ENCODE peak calls at places on chromosomes 3 and 15, in eight cellular contexts. W, R, A, H, C, B, L and M are unnamed samples.
A peak's percentile ranks its signal among the peaks of the same experiment; 100 is the strongest.

GRCh38 chr15:91926871-91927270 is 73.4 kb downstream of the SLCO3A1 start:
- DNase-seq in W (peak; percentile 25), R (no peak), A (no peak), H (no peak), C (no peak), B (no peak), L (no peak), M (no peak)

GRCh38 chr3:65170357-65171090 is 482.7 kb upstream of the ADAMTS9 start:
- DNase-seq in W (peak; percentile 84), R (peak; percentile 85), A (peak; percentile 87), H (peak; percentile 94), C (peak; percentile 92), B (peak; percentile 26), L (peak; percentile 83), M (peak; percentile 99)

GRCh38 chr15:73996267-73996666 is 1.8 kb downstream of the PML start:
- DNase-seq in W (no peak), R (no peak), A (no peak), H (no peak), C (no peak), B (no peak), L (no peak), M (no peak)

GRCh38 chr15:101482526-101483371 is 6.8 kb downstream of the PCSK6 start:
- DNase-seq in W (no peak), R (peak; percentile 63), A (no peak), H (no peak), C (peak; percentile 81), B (no peak), L (no peak), M (no peak)

GRCh38 chr3:141728355-141728892 is 9.7 kb upstream of the RNF7 start:
- DNase-seq in W (no peak), R (no peak), A (no peak), H (no peak), C (no peak), B (no peak), L (no peak), M (no peak)

GRCh38 chr3:52246728-52247454 is 1.3 kb downstream of the PPM1M start:
- DNase-seq in W (no peak), R (peak; percentile 25), A (peak; percentile 16), H (no peak), C (no peak), B (no peak), L (no peak), M (no peak)

GRCh38 chr15:101242160-101242998 is 9.5 kb downstream of the CHSY1 start:
- DNase-seq in W (peak; percentile 61), R (no peak), A (no peak), H (peak; percentile 41), C (no peak), B (no peak), L (no peak), M (no peak)

GRCh38 chr3:4067893-4068292 is 235.3 kb upstream of the SETMAR start:
- DNase-seq in W (no peak), R (no peak), A (no peak), H (no peak), C (no peak), B (no peak), L (no peak), M (peak; percentile 89)

GRCh38 chr3:187125319-187126031 is 13.8 kb downstream of the RPL39L start:
- DNase-seq in W (no peak), R (no peak), A (no peak), H (no peak), C (no peak), B (no peak), L (no peak), M (no peak)

GRCh38 chr15:99436472-99437314 is 129.1 kb upstream of the MEF2A start:
- DNase-seq in W (no peak), R (no peak), A (no peak), H (no peak), C (peak; percentile 49), B (no peak), L (no peak), M (no peak)

GRCh38 chr3:123480428-123480827 is 31.5 kb upstream of the ADCY5 start:
- DNase-seq in W (no peak), R (no peak), A (no peak), H (no peak), C (no peak), B (no peak), L (no peak), M (no peak)

GRCh38 chr3:138135141-138135832 is 3.1 kb upstream of the A4GNT start:
- DNase-seq in W (no peak), R (no peak), A (no peak), H (no peak), C (no peak), B (no peak), L (no peak), M (no peak)

GRCh38 chr3:150165396-150166094 is 194.8 kb upstream of the PFN2 start:
- DNase-seq in W (no peak), R (no peak), A (no peak), H (no peak), C (no peak), B (no peak), L (no peak), M (no peak)

GRCh38 chr15:41934843-41935242 is 37.5 kb downstream of the EHD4 start:
- DNase-seq in W (no peak), R (no peak), A (no peak), H (no peak), C (no peak), B (no peak), L (no peak), M (no peak)

GRCh38 chr3:124582621-124583437 is 147.4 kb upstream of the UMPS start:
- DNase-seq in W (no peak), R (no peak), A (no peak), H (no peak), C (no peak), B (no peak), L (no peak), M (no peak)

GRCh38 chr3:124586126-124587052 is 143.9 kb upstream of the UMPS start:
- DNase-seq in W (no peak), R (no peak), A (no peak), H (no peak), C (no peak), B (no peak), L (peak; percentile 30), M (no peak)

GRCh38 chr3:124587053-124587408 is 143.2 kb upstream of the UMPS start:
- DNase-seq in W (no peak), R (no peak), A (no peak), H (peak; percentile 57), C (no peak), B (no peak), L (peak; percentile 82), M (peak; percentile 73)

GRCh38 chr3:124584245-124584551 is 146.1 kb upstream of the UMPS start:
- DNase-seq in W (no peak), R (no peak), A (no peak), H (no peak), C (no peak), B (no peak), L (no peak), M (no peak)

GRCh38 chr3:124584552-124585391 is 145.5 kb upstream of the UMPS start:
- DNase-seq in W (no peak), R (peak; percentile 84), A (peak; percentile 65), H (peak; percentile 31), C (peak; percentile 89), B (no peak), L (peak; percentile 93), M (no peak)
- H3K4me3 ChIP-seq in W (peak overlapping the region; percentile 54), R (peak overlapping the region; percentile 76), A (peak overlapping the region; percentile 35), H (peak overlapping the region; percentile 57), C (peak overlapping the region; percentile 74), B (peak overlapping the region; percentile 38), L (peak overlapping the region; percentile 42), M (peak overlapping the region; percentile 66)

GRCh38 chr15:31489281-31489680 is 162.6 kb downstream of the KLF13 start:
- DNase-seq in W (no peak), R (no peak), A (no peak), H (no peak), C (no peak), B (no peak), L (no peak), M (no peak)

GRCh38 chr15:31486506-31486905 is 159.9 kb downstream of the KLF13 start:
- DNase-seq in W (no peak), R (no peak), A (no peak), H (no peak), C (no peak), B (no peak), L (no peak), M (no peak)

GRCh38 chr15:31486906-31487695 is 160.5 kb downstream of the KLF13 start:
- DNase-seq in W (no peak), R (no peak), A (no peak), H (no peak), C (no peak), B (no peak), L (no peak), M (no peak)

GRCh38 chr15:31488437-31489204 is 162.0 kb downstream of the KLF13 start:
- DNase-seq in W (peak; percentile 90), R (no peak), A (peak; percentile 67), H (peak; percentile 79), C (no peak), B (no peak), L (peak; percentile 78), M (peak; percentile 62)

GRCh38 chr15:31487811-31488436 is 161.3 kb downstream of the KLF13 start:
- DNase-seq in W (peak; percentile 66), R (no peak), A (no peak), H (peak; percentile 40), C (no peak), B (no peak), L (peak; percentile 52), M (no peak)
- TF ChIP-seq CTCF in W (no peak), R (no peak), A (no peak), H (no peak), C (no peak), B (peak; percentile 4), L (peak; percentile 25), M (no peak)

DNA sequence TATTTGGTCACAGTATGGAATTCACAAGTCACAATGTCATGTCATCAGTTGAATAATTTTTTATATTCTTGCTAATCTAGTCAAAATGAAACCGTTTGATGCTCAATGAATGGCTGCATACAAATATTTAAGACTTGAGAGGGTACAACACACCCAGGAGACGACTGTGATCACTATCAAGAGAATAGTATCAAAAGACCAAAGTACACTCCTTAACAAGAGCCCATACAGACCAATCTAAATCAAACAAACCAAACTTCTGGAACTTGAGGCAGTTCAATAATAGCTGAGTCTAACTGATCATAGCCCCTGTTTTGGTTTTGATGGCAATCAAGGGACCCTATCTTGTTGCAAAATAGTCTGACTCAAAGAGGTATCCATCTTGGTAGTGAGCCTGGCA is 265.1 kb downstream of the THSD4 start:
- DNase-seq in W (no peak), R (no peak), A (no peak), H (no peak), C (no peak), B (no peak), L (no peak), M (no peak)
- H3K4me3 ChIP-seq in W (no peak overlapping the region), R (no peak overlapping the region), A (no peak overlapping the region), H (no peak overlapping the region), C (no peak overlapping the region), B (no peak overlapping the region), L (no peak overlapping the region), M (no peak overlapping the region)

DNA sequence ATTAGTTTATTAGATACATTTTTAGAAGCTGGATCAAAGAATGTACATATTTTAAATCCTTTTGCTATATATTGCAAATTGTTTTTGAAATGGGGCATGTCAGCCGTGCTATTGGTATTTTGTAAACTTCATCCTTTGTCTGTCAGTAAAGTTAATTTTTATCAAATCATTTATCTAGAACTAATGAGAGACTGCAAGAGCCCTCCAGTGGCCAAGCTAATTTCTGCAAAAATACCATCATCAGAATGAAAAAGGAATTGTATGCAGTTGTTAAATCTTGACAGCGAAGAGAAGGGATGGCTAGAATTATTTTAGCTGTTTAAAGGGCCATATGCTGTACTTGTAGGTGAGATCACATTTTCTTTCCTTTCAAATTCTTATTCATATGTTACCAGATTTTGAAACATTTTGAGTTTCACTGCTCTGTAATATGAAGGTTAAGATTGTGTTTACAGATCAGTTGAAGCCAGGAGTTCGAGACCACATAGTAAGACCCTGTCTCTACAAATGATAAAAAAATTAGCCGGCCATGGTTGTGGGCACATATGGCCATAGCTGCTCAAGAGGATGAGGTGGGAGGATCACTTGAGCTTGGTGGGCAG is 8.1 kb upstream of the CLDN11 start:
- DNase-seq in W (peak; percentile 38), R (no peak), A (no peak), H (no peak), C (no peak), B (no peak), L (no peak), M (no peak)
- TF ChIP-seq CTCF in W (peak; percentile 69), R (peak; percentile 56), A (peak; percentile 31), H (peak; percentile 69), C (peak; percentile 49), B (peak; percentile 64), L (peak; percentile 48), M (peak; percentile 67)